ENCODE peak calls at places on chromosomes 5 and 9, in four cellular contexts. One of them, this sample, is unnamed.

GRCh38 chr5:73654171-73654811 is 28.3 kb downstream of the ARHGEF28 start:
- DNase-seq in GM12878: peak; percentile 65
- DNase-seq in MM.1S: no peak
- DNase-seq in neuronal stem cell: no peak
- DNase-seq in this sample: peak; percentile 41

GRCh38 chr5:87268126-87268969 is 665 bp downstream of the RASA1 start:
- DNase-seq in GM12878: peak; percentile 51
- DNase-seq in MM.1S: peak; percentile 70
- DNase-seq in neuronal stem cell: peak; percentile 57
- DNase-seq in this sample: peak; percentile 83

GRCh38 chr9:105073147-105073546 is 145.2 kb upstream of the ABCA1 start:
- DNase-seq in MM.1S: no peak
- DNase-seq in GM12878: no peak
- DNase-seq in neuronal stem cell: no peak
- DNase-seq in this sample: peak; percentile 39

GRCh38 chr9:34366365-34366764 is 10.3 kb downstream of the MYORG start:
- DNase-seq in MM.1S: no peak
- DNase-seq in GM12878: no peak
- DNase-seq in neuronal stem cell: no peak
- DNase-seq in this sample: no peak

GRCh38 chr9:35280394-35280793 is 118.6 kb downstream of the UNC13B start:
- DNase-seq in MM.1S: no peak
- DNase-seq in neuronal stem cell: no peak
- DNase-seq in GM12878: no peak
- DNase-seq in this sample: no peak

GRCh38 chr9:96523429-96523828 is 73.5 kb downstream of the HABP4 start:
- DNase-seq in MM.1S: no peak
- DNase-seq in GM12878: no peak
- DNase-seq in neuronal stem cell: no peak
- DNase-seq in this sample: no peak

GRCh38 chr9:137460363-137461315 is 1.5 kb upstream of the NSMF start:
- DNase-seq in GM12878: no peak
- DNase-seq in MM.1S: no peak
- DNase-seq in neuronal stem cell: no peak
- DNase-seq in this sample: no peak

GRCh38 chr9:125428515-125429467 is 167.2 kb downstream of the GAPVD1 start:
- DNase-seq in MM.1S: no peak
- DNase-seq in GM12878: no peak
- DNase-seq in neuronal stem cell: no peak
- DNase-seq in this sample: no peak

GRCh38 chr5:9165567-9165966 is 380.3 kb downstream of the SEMA5A start:
- DNase-seq in neuronal stem cell: peak; percentile 23
- DNase-seq in GM12878: no peak
- DNase-seq in MM.1S: no peak
- DNase-seq in this sample: no peak

GRCh38 chr5:137254153-137254552 is 245.0 kb downstream of the SPOCK1 start:
- DNase-seq in MM.1S: no peak
- DNase-seq in GM12878: no peak
- DNase-seq in neuronal stem cell: no peak
- DNase-seq in this sample: peak; percentile 82

GRCh38 chr5:154196955-154197652 is 6.6 kb downstream of the GALNT10 start:
- DNase-seq in MM.1S: peak; percentile 12
- DNase-seq in neuronal stem cell: no peak
- DNase-seq in GM12878: no peak
- DNase-seq in this sample: no peak

GRCh38 chr5:123476696-123477095 is 35.3 kb upstream of the CSNK1G3 start:
- DNase-seq in neuronal stem cell: no peak
- DNase-seq in GM12878: no peak
- DNase-seq in MM.1S: no peak
- DNase-seq in this sample: peak; percentile 34

GRCh38 chr5:31235381-31235780 is 41.9 kb downstream of the CDH6 start:
- DNase-seq in neuronal stem cell: no peak
- DNase-seq in MM.1S: no peak
- DNase-seq in GM12878: no peak
- DNase-seq in this sample: no peak

GRCh38 chr5:96567188-96567587 is 95.0 kb upstream of the CAST start:
- DNase-seq in MM.1S: no peak
- DNase-seq in neuronal stem cell: no peak
- DNase-seq in GM12878: no peak
- DNase-seq in this sample: peak; percentile 84

GRCh38 chr5:74316064-74316586 is 324.4 kb downstream of the ENC1 start:
- DNase-seq in neuronal stem cell: no peak
- DNase-seq in GM12878: peak; percentile 53
- DNase-seq in MM.1S: no peak
- DNase-seq in this sample: peak; percentile 98

GRCh38 chr5:129771058-129771838 is 23.4 kb downstream of the MINAR2 start:
- DNase-seq in MM.1S: peak; percentile 77
- DNase-seq in GM12878: peak; percentile 4
- DNase-seq in neuronal stem cell: peak; percentile 57
- DNase-seq in this sample: peak; percentile 68

GRCh38 chr5:28344803-28345433 is 1306.5 kb upstream of the CDH9 start:
- DNase-seq in GM12878: peak; percentile 0
- DNase-seq in MM.1S: peak; percentile 79
- DNase-seq in neuronal stem cell: peak; percentile 49
- DNase-seq in this sample: peak; percentile 0

GRCh38 chr9:98099898-98100297 is 19.1 kb downstream of the TRIM14 start:
- DNase-seq in neuronal stem cell: no peak
- DNase-seq in GM12878: no peak
- DNase-seq in MM.1S: no peak
- DNase-seq in this sample: no peak

GRCh38 chr9:105047652-105048031 is 119.7 kb upstream of the ABCA1 start:
- DNase-seq in neuronal stem cell: no peak
- DNase-seq in GM12878: no peak
- DNase-seq in MM.1S: no peak
- DNase-seq in this sample: no peak

GRCh38 chr9:15211160-15211993 is 95.6 kb downstream of the TTC39B start:
- DNase-seq in GM12878: peak; percentile 30
- DNase-seq in MM.1S: peak; percentile 50
- DNase-seq in neuronal stem cell: peak; percentile 67
- DNase-seq in this sample: peak; percentile 73

GRCh38 chr9:95778957-95779356 is 96.5 kb upstream of the ERCC6L2 start:
- DNase-seq in MM.1S: no peak
- DNase-seq in neuronal stem cell: no peak
- DNase-seq in GM12878: no peak
- DNase-seq in this sample: peak; percentile 43

GRCh38 chr5:145718956-145719355 is 116.2 kb downstream of the PRELID2 start:
- DNase-seq in neuronal stem cell: no peak
- DNase-seq in MM.1S: no peak
- DNase-seq in GM12878: no peak
- DNase-seq in this sample: peak; percentile 57

GRCh38 chr9:93684806-93685553 is 108.6 kb downstream of the PHF2 start:
- DNase-seq in neuronal stem cell: no peak
- DNase-seq in MM.1S: no peak
- DNase-seq in GM12878: no peak
- DNase-seq in this sample: peak; percentile 29
- H3K4me2 ChIP-seq in neuronal stem cell: no peak overlapping the region
- H3K4me2 ChIP-seq in MM.1S: no peak overlapping the region
- H3K4me2 ChIP-seq in GM12878: no peak overlapping the region
- H3K4me2 ChIP-seq in this sample: no peak overlapping the region

DNA sequence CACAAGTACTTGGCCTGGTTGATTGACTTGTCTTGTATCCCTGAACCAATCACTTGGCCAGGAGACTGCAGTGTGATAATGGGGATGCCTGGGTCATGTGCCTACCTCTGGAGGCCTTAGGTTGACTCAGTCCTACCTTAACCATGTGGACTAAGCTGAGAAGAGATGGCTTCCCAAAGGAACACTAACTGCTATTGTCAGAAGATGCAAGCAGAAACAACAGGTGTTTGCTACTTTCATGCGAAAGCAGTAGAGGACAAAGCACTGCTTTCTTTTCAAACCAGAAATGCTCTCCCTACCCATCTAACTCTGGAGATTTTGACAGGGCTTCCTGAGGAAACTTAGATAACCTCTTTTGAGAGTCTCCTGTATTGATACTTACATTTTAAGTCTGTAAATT is 22.9 kb downstream of the CDK7 start:
- DNase-seq in GM12878: no peak
- DNase-seq in neuronal stem cell: no peak
- DNase-seq in MM.1S: no peak
- DNase-seq in this sample: no peak
- H3K4me2 ChIP-seq in GM12878: no peak overlapping the region
- H3K4me2 ChIP-seq in neuronal stem cell: no peak overlapping the region
- H3K4me2 ChIP-seq in MM.1S: no peak overlapping the region
- H3K4me2 ChIP-seq in this sample: no peak overlapping the region

GRCh38 chr9:19492775-19493173 is 84.0 kb downstream of the ACER2 start:
- DNase-seq in GM12878: no peak
- DNase-seq in neuronal stem cell: no peak
- DNase-seq in MM.1S: no peak
- DNase-seq in this sample: no peak

GRCh38 chr9:19496321-19496720 is 87.5 kb downstream of the ACER2 start:
- DNase-seq in neuronal stem cell: no peak
- DNase-seq in MM.1S: no peak
- DNase-seq in GM12878: no peak
- DNase-seq in this sample: no peak

GRCh38 chr9:19495186-19496028 is 86.6 kb downstream of the ACER2 start:
- DNase-seq in MM.1S: no peak
- DNase-seq in neuronal stem cell: no peak
- DNase-seq in GM12878: no peak
- DNase-seq in this sample: no peak

GRCh38 chr9:19493174-19493811 is 84.5 kb downstream of the ACER2 start:
- DNase-seq in GM12878: peak; percentile 11
- DNase-seq in MM.1S: peak; percentile 19
- DNase-seq in neuronal stem cell: peak; percentile 67
- DNase-seq in this sample: peak; percentile 83

DNA sequence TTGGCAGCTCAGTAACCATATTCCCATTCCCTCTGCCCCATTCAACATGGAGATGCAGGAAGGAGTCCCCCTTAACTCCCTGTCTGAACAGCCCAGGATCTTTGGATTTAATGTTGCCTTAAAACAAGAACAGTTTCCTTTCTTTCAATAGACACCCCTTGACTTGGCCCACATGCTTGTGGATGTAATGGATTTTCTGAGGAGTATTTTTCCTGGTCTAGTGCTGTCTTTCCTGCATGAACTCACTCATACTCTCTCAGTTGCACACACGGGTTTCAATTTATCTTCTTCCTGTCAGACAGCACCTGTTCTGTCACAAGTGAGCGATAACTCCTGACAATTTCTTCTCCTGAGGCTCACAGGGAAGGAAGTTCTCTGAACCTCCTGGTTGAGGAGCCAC is 85.0 kb downstream of the ACER2 start:
- DNase-seq in neuronal stem cell: no peak
- DNase-seq in MM.1S: no peak
- DNase-seq in GM12878: no peak
- DNase-seq in this sample: no peak
- H3K4me2 ChIP-seq in neuronal stem cell: no peak overlapping the region
- H3K4me2 ChIP-seq in MM.1S: no peak overlapping the region
- H3K4me2 ChIP-seq in GM12878: no peak overlapping the region
- H3K4me2 ChIP-seq in this sample: peak overlapping the region; percentile 88

GRCh38 chr9:16680965-16681658 is 189.4 kb downstream of the BNC2 start:
- DNase-seq in GM12878: no peak
- DNase-seq in neuronal stem cell: no peak
- DNase-seq in MM.1S: no peak
- DNase-seq in this sample: peak; percentile 70

GRCh38 chr9:16679327-16679821 is 191.1 kb downstream of the BNC2 start:
- DNase-seq in GM12878: no peak
- DNase-seq in neuronal stem cell: no peak
- DNase-seq in MM.1S: no peak
- DNase-seq in this sample: peak; percentile 87

GRCh38 chr9:16676547-16676946 is 193.9 kb downstream of the BNC2 start:
- DNase-seq in MM.1S: no peak
- DNase-seq in neuronal stem cell: no peak
- DNase-seq in GM12878: no peak
- DNase-seq in this sample: no peak

GRCh38 chr9:16681659-16681990 is 188.8 kb downstream of the BNC2 start:
- DNase-seq in neuronal stem cell: no peak
- DNase-seq in MM.1S: no peak
- DNase-seq in GM12878: no peak
- DNase-seq in this sample: no peak
- H3K4me2 ChIP-seq in neuronal stem cell: no peak overlapping the region
- H3K4me2 ChIP-seq in MM.1S: no peak overlapping the region
- H3K4me2 ChIP-seq in GM12878: no peak overlapping the region
- H3K4me2 ChIP-seq in this sample: peak overlapping the region; percentile 47

GRCh38 chr5:6302684-6303083 is 75.7 kb downstream of the MED10 start:
- DNase-seq in neuronal stem cell: peak; percentile 36
- DNase-seq in MM.1S: peak; percentile 33
- DNase-seq in GM12878: no peak
- DNase-seq in this sample: peak; percentile 5

GRCh38 chr5:6308683-6309082 is 69.7 kb downstream of the MED10 start:
- DNase-seq in neuronal stem cell: no peak
- DNase-seq in GM12878: no peak
- DNase-seq in MM.1S: no peak
- DNase-seq in this sample: no peak

GRCh38 chr5:6307304-6307703 is 71.0 kb downstream of the MED10 start:
- DNase-seq in neuronal stem cell: no peak
- DNase-seq in MM.1S: no peak
- DNase-seq in GM12878: no peak
- DNase-seq in this sample: no peak

GRCh38 chr5:6302099-6302498 is 76.2 kb downstream of the MED10 start:
- DNase-seq in GM12878: no peak
- DNase-seq in neuronal stem cell: no peak
- DNase-seq in MM.1S: no peak
- DNase-seq in this sample: no peak

DNA sequence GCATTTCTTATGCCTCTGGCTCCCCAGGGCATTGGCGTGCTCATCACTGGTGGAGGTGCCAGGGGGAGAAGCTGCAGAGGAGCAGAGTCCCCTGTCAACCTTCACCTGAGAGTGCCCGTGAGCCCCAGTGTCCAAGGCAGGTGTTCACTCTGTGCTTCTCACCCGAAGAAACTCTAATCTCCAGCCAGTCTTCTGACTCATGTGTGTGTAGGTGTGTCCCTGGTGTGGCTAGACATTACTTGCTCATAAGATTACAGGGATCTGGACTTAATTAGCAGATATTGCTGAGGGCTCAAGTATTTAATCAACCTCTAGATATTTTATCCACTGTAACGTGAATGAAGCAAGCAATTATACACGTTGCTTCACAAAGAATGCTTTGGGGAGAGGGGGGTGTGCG is 72.5 kb downstream of the MED10 start:
- DNase-seq in GM12878: no peak
- DNase-seq in neuronal stem cell: no peak
- DNase-seq in MM.1S: no peak
- DNase-seq in this sample: no peak
- H3K4me2 ChIP-seq in GM12878: no peak overlapping the region
- H3K4me2 ChIP-seq in neuronal stem cell: no peak overlapping the region
- H3K4me2 ChIP-seq in MM.1S: no peak overlapping the region
- H3K4me2 ChIP-seq in this sample: no peak overlapping the region

This sample was measured in GM23248.